ENCODE peak calls at places on chromosomes 3 and 15, in nine cellular contexts. F, Y, K, H, N, R, A, S and W are unnamed samples.

GRCh38 chr15:96564546-96564945 is 234.0 kb downstream of the NR2F2 start:
- DNase-seq in N (no peak), S (no peak), A (no peak), R (no peak), K (no peak), F (no peak), H (no peak), Y (no peak), W (no peak)

GRCh38 chr3:6392123-6392522 is 468.8 kb upstream of the GRM7 start:
- DNase-seq in F (no peak), H (no peak), R (no peak), A (no peak), N (no peak), Y (no peak), S (no peak), K (no peak), W (no peak)

GRCh38 chr3:57161131-57161538 is 4.0 kb downstream of the IL17RD start:
- DNase-seq in R (no peak), S (peak; percentile 68), F (no peak), H (no peak), N (no peak), A (no peak), K (no peak), Y (peak; percentile 68), W (no peak)

GRCh38 chr3:171833775-171834460 is 9.2 kb upstream of the TMEM212 start:
- DNase-seq in F (no peak), R (no peak), A (no peak), H (no peak), N (no peak), Y (no peak), K (no peak), S (peak; percentile 88), W (no peak)

GRCh38 chr15:73754461-73754860 is 1.3 kb upstream of the INSYN1 start:
- DNase-seq in K (no peak), H (no peak), N (no peak), A (no peak), R (no peak), S (no peak), Y (no peak), F (no peak), W (no peak)

GRCh38 chr15:46855388-46855787 is 861.9 kb upstream of the SEMA6D start:
- DNase-seq in H (no peak), Y (no peak), R (no peak), S (no peak), K (no peak), F (no peak), N (no peak), A (no peak), W (no peak)

GRCh38 chr3:181824961-181825360 is 113.2 kb downstream of the SOX2 start:
- DNase-seq in A (peak; percentile 13), F (no peak), Y (no peak), S (no peak), H (no peak), N (no peak), K (no peak), R (no peak), W (no peak)

GRCh38 chr3:24088782-24089181 is 143.7 kb downstream of the NR1D2 start:
- DNase-seq in H (no peak), F (no peak), S (peak; percentile 60), Y (no peak), K (no peak), N (no peak), R (no peak), A (no peak), W (no peak)

GRCh38 chr3:176262071-176262470 is 935.2 kb downstream of the TBL1XR1 start:
- DNase-seq in K (no peak), F (no peak), N (no peak), Y (no peak), H (no peak), S (no peak), A (no peak), R (no peak), W (no peak)

GRCh38 chr3:11556851-11557644 is 86.7 kb downstream of the VGLL4 start:
- DNase-seq in H (peak; percentile 84), Y (no peak), F (peak; percentile 46), N (no peak), A (no peak), K (peak; percentile 53), R (peak; percentile 67), S (peak; percentile 80), W (no peak)

GRCh38 chr3:53842436-53843194 is 3.6 kb downstream of the CHDH start:
- DNase-seq in N (peak; percentile 76), A (peak; percentile 19), H (no peak), K (peak; percentile 91), S (no peak), R (no peak), Y (peak; percentile 90), F (no peak), W (peak; percentile 80)

GRCh38 chr3:188001052-188001567 is 152.8 kb upstream of the LPP start:
- DNase-seq in K (no peak), S (no peak), F (no peak), A (no peak), H (no peak), N (no peak), R (no peak), Y (no peak), W (no peak)

GRCh38 chr3:139264375-139264774 is 79.4 kb upstream of the MRPS22 start:
- DNase-seq in A (no peak), K (no peak), H (no peak), N (no peak), F (no peak), Y (no peak), S (no peak), R (no peak), W (no peak)

GRCh38 chr3:195093731-195094130 is 177.2 kb downstream of the XXYLT1 start:
- DNase-seq in F (peak; percentile 2), S (no peak), H (peak; percentile 23), R (no peak), N (no peak), A (no peak), K (peak; percentile 53), Y (no peak), W (no peak)

GRCh38 chr15:87477759-87478687 is 778.5 kb downstream of the NTRK3 start:
- DNase-seq in F (no peak), K (peak; percentile 46), N (no peak), Y (no peak), S (peak; percentile 63), R (peak; percentile 76), A (peak; percentile 15), H (no peak), W (peak; percentile 39)

GRCh38 chr15:63463030-63463429 is 41.4 kb upstream of the USP3 start:
- DNase-seq in H (no peak), A (no peak), F (no peak), N (no peak), Y (no peak), S (no peak), R (no peak), K (no peak), W (no peak)
- H3K4me1 ChIP-seq in H (no peaks in the 10 kb centered on the region), A (peaks cover 15% of the 10 kb centered on the region), F (no peaks in the 10 kb centered on the region), N (no peaks in the 10 kb centered on the region), Y (peaks cover 35% of the 10 kb centered on the region), S (peaks cover 17% of the 10 kb centered on the region), R (peaks cover 3% of the 10 kb centered on the region), K (no peaks in the 10 kb centered on the region), W (peaks cover 11% of the 10 kb centered on the region)

GRCh38 chr3:69787436-69788168 is 48.3 kb downstream of the MITF start:
- DNase-seq in A (no peak), N (no peak), Y (no peak), S (peak; percentile 86), K (no peak), H (no peak), F (no peak), R (no peak), W (no peak)

GRCh38 chr3:69791111-69791510 is 51.8 kb downstream of the MITF start:
- DNase-seq in K (peak; percentile 88), S (peak; percentile 96), N (peak; percentile 47), R (no peak), A (no peak), F (peak; percentile 68), H (peak; percentile 90), Y (peak; percentile 36), W (no peak)

GRCh38 chr3:69786854-69787253 is 47.6 kb downstream of the MITF start:
- DNase-seq in N (no peak), R (no peak), F (no peak), A (no peak), S (no peak), K (no peak), Y (no peak), H (no peak), W (no peak)

GRCh38 chr3:69791919-69792399 is 52.7 kb downstream of the MITF start:
- DNase-seq in N (no peak), F (no peak), Y (no peak), A (no peak), K (no peak), S (peak; percentile 79), H (no peak), R (no peak), W (no peak)
- TF ChIP-seq CTCF in N (peak; percentile 40), F (peak; percentile 55), Y (no peak), A (peak; percentile 42), K (peak; percentile 60), S (peak; percentile 60), H (peak; percentile 54), R (peak; percentile 60), W (peak; percentile 10)

DNA sequence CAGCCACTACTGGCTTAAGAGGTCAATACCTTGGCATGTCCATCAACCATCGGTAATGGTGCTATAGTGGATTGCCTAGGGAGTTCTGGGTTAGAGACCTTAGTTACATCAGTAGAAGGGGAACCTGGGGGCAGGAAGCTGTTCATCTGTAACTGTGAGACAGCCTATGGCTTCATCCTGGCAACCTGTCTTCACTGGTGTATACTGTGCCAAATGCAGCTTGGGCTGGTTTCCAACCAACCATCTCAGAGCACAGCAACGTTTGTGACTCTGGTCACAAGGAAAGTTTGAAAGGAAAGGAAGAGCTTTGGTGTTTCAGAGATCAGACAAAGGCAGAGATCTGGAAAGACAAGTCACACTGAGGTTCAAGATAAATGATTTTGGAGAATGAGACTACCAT is 93.8 kb downstream of the TJP1 start:
- DNase-seq in N (no peak), R (no peak), A (no peak), H (no peak), Y (no peak), S (no peak), F (no peak), K (no peak), W (no peak)
- H3K36me3 ChIP-seq in N (peaks cover 78% of the 10 kb centered on the region), R (no peaks in the 10 kb centered on the region), A (peaks cover 71% of the 10 kb centered on the region), H (peaks cover 96% of the 10 kb centered on the region), Y (no peaks in the 10 kb centered on the region), S (peaks cover 7% of the 10 kb centered on the region), F (peaks cover 72% of the 10 kb centered on the region), K (peaks cover 55% of the 10 kb centered on the region), W (peaks cover 11% of the 10 kb centered on the region)

DNA sequence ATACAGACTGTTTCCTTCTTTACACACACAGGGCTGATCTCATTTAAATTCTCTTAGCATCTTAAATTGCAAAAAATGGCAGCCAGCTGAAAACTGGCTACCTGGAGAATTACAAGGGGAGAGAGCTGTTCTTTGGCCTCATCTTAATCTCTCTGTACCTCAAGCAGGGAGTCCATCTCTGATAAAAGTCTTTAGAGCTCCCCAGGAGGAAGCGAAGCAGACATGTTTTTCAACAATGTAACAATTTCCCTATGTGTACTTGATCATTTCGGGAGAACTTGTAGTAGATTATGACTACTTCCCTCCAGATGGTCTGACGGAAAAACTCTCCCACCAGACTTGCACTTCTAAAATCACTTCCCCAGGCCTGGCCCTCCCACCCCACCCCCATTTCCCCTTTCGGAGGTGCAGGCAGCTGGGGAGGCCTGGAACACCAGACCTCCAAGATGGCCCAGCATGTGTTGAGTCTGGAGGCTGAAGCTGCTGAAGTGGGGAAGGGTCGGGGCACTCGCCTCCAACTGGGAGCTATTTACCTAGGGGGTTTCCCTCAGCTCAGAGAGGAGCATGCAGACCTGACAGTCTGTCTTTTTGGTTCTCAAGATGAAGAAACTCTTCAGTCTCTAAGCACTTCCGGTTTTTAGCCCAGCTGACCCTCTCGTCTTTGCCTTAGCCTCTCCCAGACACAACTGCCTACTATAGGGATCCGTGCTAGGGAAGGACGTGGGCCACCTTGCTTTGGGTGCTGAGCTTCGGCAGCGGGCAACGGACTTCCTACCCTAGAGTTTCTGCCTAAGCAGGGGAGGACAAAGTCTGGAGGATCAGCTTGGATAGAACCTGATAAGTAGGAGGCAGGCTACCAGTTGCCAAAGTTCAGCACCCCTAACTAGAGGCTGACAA is 164.0 kb upstream of the TBL1XR1 start:
- DNase-seq in A (no peak), Y (no peak), H (no peak), K (peak; percentile 69), R (no peak), S (no peak), F (no peak), N (no peak), W (no peak)
- H3K4me1 ChIP-seq in A (peaks cover 55% of the 10 kb centered on the region), Y (peaks cover 18% of the 10 kb centered on the region), H (peaks cover 43% of the 10 kb centered on the region), K (peaks cover 51% of the 10 kb centered on the region), R (peaks cover 33% of the 10 kb centered on the region), S (peaks cover 21% of the 10 kb centered on the region), F (peaks cover 56% of the 10 kb centered on the region), N (peaks cover 21% of the 10 kb centered on the region), W (peaks cover 30% of the 10 kb centered on the region)